ENCODE peak calls at places on chromosome 15, in six cellular contexts. P is stimulated activated CD4-positive, alpha-beta T cell treated with anti-CD3 and anti-CD28 coated beads, Interleukin-1b, Interleukin-23, amount 100 ng/mL, for 4 hours; X is DMS153; Q is ACHN; H is glutamatergic neuron; G is T-helper 2 cell. V is an unnamed sample.

GRCh38 chr15:91136386-91136923 is 36.4 kb downstream of the SV2B start:
- DNase-seq in Q (no peak), G (no peak), P (no peak), H (no peak), X (no peak), V (no peak)

GRCh38 chr15:63601727-63602185 is 4.6 kb downstream of the FBXL22 start:
- DNase-seq in H (no peak), X (no peak), Q (no peak), P (no peak), G (peak), V (no peak)

GRCh38 chr15:59688383-59688887 is 685 bp downstream of the BNIP2 start:
- DNase-seq in G (peak), X (no peak), P (no peak), H (no peak), Q (peak), V (no peak)

GRCh38 chr15:34753236-34753894 is 1.4 kb downstream of the GJD2 start:
- DNase-seq in P (no peak), Q (peak), G (no peak), H (no peak), X (no peak), V (no peak)

GRCh38 chr15:57758556-57758955 is 52.0 kb downstream of the POLR2M start:
- DNase-seq in H (no peak), G (no peak), P (no peak), Q (no peak), X (no peak), V (no peak)

GRCh38 chr15:38587214-38587613 is 22.6 kb upstream of the RASGRP1 start:
- DNase-seq in Q (no peak), X (no peak), P (no peak), H (no peak), G (no peak), V (no peak)

GRCh38 chr15:90266061-90266431 is 574 bp downstream of the NGRN start:
- DNase-seq in G (no peak), Q (peak), P (peak), H (peak), X (no peak), V (no peak)

GRCh38 chr15:83106994-83107840 is at the start of gene TM6SF1:
- DNase-seq in P (no peak), H (peak), G (no peak), Q (no peak), X (no peak), V (no peak)

GRCh38 chr15:79091204-79091867 is 756 bp upstream of the RASGRF1 start:
- DNase-seq in Q (peak), H (peak), G (no peak), X (no peak), P (no peak), V (peak)

GRCh38 chr15:75140080-75140879 is 61.4 kb upstream of the C15orf39 start:
- DNase-seq in Q (no peak), P (no peak), X (no peak), G (no peak), H (no peak), V (no peak)

GRCh38 chr15:96274087-96274440 is 56.4 kb upstream of the NR2F2 start:
- DNase-seq in G (no peak), Q (no peak), H (no peak), X (no peak), P (no peak), V (no peak)

V was measured in posterior cingulate gyrus.